ENCODE peak calls at places on chromosomes 6 and 20, in five cellular contexts. One of them, this sample, is unnamed.

GRCh38 chr6:35160642-35161041 is 19.5 kb upstream of the TCP11 start:
- DNase-seq in IMR-90: no peak
- DNase-seq in T-cell: no peak
- DNase-seq in RKO: no peak
- DNase-seq in CD4-positive, alpha-beta T cell: no peak
- DNase-seq in this sample: no peak

GRCh38 chr6:100459291-100459690 is 5.4 kb downstream of the SIM1 start:
- DNase-seq in IMR-90: no peak
- DNase-seq in T-cell: no peak
- DNase-seq in RKO: no peak
- DNase-seq in CD4-positive, alpha-beta T cell: no peak
- DNase-seq in this sample: no peak

GRCh38 chr6:134021396-134022122 is 30.9 kb downstream of the SLC2A12 start:
- DNase-seq in IMR-90: no peak
- DNase-seq in T-cell: no peak
- DNase-seq in RKO: no peak
- DNase-seq in CD4-positive, alpha-beta T cell: no peak
- DNase-seq in this sample: no peak

GRCh38 chr6:38604700-38605099 is 35.0 kb downstream of the BTBD9 start:
- DNase-seq in IMR-90: peak
- DNase-seq in T-cell: no peak
- DNase-seq in RKO: no peak
- DNase-seq in CD4-positive, alpha-beta T cell: no peak
- DNase-seq in this sample: no peak

GRCh38 chr20:36861875-36862801 is 13.8 kb upstream of the TLDC2 start:
- DNase-seq in IMR-90: peak
- DNase-seq in T-cell: no peak
- DNase-seq in RKO: peak
- DNase-seq in CD4-positive, alpha-beta T cell: no peak
- DNase-seq in this sample: peak

GRCh38 chr20:45899041-45899835 is 8.1 kb downstream of the CTSA start:
- DNase-seq in IMR-90: no peak
- DNase-seq in T-cell: no peak
- DNase-seq in RKO: no peak
- DNase-seq in CD4-positive, alpha-beta T cell: no peak
- DNase-seq in this sample: no peak

GRCh38 chr6:3205913-3206312 is 21.5 kb downstream of the TUBB2B start:
- DNase-seq in IMR-90: peak
- DNase-seq in T-cell: no peak
- DNase-seq in RKO: peak
- DNase-seq in CD4-positive, alpha-beta T cell: no peak
- DNase-seq in this sample: peak

GRCh38 chr6:110158479-110158878 is 21.0 kb downstream of the WASF1 start:
- DNase-seq in IMR-90: peak
- DNase-seq in T-cell: no peak
- DNase-seq in RKO: no peak
- DNase-seq in CD4-positive, alpha-beta T cell: no peak
- DNase-seq in this sample: peak

GRCh38 chr6:6701864-6702263 is 113.3 kb downstream of the LY86 start:
- DNase-seq in IMR-90: no peak
- DNase-seq in T-cell: no peak
- DNase-seq in RKO: no peak
- DNase-seq in CD4-positive, alpha-beta T cell: no peak
- DNase-seq in this sample: no peak

GRCh38 chr6:108760158-108761050 is 87.8 kb upstream of the ARMC2 start:
- DNase-seq in IMR-90: peak
- DNase-seq in T-cell: no peak
- DNase-seq in RKO: no peak
- DNase-seq in CD4-positive, alpha-beta T cell: no peak
- DNase-seq in this sample: no peak